ENCODE peak calls at places on chromosomes 2 and 18, in ten cellular contexts. K, B, H, E, S, Y, G, F, U and M are unnamed samples.

GRCh38 chr2:30149513-30149912 is 2.7 kb downstream of the YPEL5 start:
- DNase-seq in G (no peak), H (no peak), B (no peak), K (no peak), F (no peak), E (no peak), U (no peak), Y (no peak), S (no peak), M (no peak)

GRCh38 chr2:145431181-145431951 is 911.4 kb upstream of the ZEB2 start:
- DNase-seq in H (peak), B (no peak), F (peak), G (no peak), U (no peak), E (no peak), K (no peak), S (no peak), Y (no peak), M (peak)

GRCh38 chr2:188450740-188451480 is 159.2 kb downstream of the GULP1 start:
- DNase-seq in B (no peak), H (no peak), K (no peak), F (no peak), U (peak), E (no peak), G (no peak), Y (no peak), S (no peak), M (no peak)

GRCh38 chr2:112493048-112493447 is 11.1 kb downstream of the TTL start:
- DNase-seq in E (no peak), B (no peak), K (no peak), F (no peak), Y (no peak), S (no peak), H (peak), G (no peak), U (peak), M (no peak)

GRCh38 chr2:73827660-73828388 is 937 bp upstream of the STAMBP start:
- DNase-seq in G (no peak), F (no peak), S (no peak), H (no peak), U (no peak), B (no peak), Y (no peak), E (no peak), K (no peak), M (no peak)

GRCh38 chr18:79395761-79396404 is at the start of gene NFATC1:
- DNase-seq in Y (peak), E (peak), G (peak), U (peak), B (no peak), F (peak), K (peak), S (peak), H (peak), M (no peak)

GRCh38 chr18:10420561-10421352 is 33.7 kb upstream of the APCDD1 start:
- DNase-seq in Y (no peak), E (no peak), G (no peak), F (no peak), U (peak), S (no peak), B (no peak), K (peak), H (no peak), M (no peak)

GRCh38 chr18:25075793-25076192 is 276.2 kb downstream of the ZNF521 start:
- DNase-seq in B (no peak), E (no peak), F (no peak), H (no peak), S (no peak), G (no peak), K (no peak), U (peak), Y (no peak), M (no peak)

GRCh38 chr2:26245231-26245732 is 543 bp downstream of the HADHB start:
- DNase-seq in F (no peak), G (peak), S (peak), E (peak), B (no peak), U (peak), H (no peak), Y (no peak), K (peak), M (peak)

GRCh38 chr2:96267159-96267971 is 1.3 kb downstream of the CIAO1 start:
- DNase-seq in U (peak), S (peak), G (peak), F (no peak), H (peak), B (no peak), Y (no peak), E (no peak), K (peak), M (peak)

GRCh38 chr2:182368446-182368845 is 58.4 kb downstream of the PDE1A start:
- DNase-seq in G (no peak), K (no peak), U (peak), H (peak), E (no peak), S (no peak), Y (no peak), F (no peak), B (no peak), M (no peak)

GRCh38 chr2:206981739-206982336 is 42.5 kb downstream of the CPO start:
- DNase-seq in Y (peak), B (peak), G (no peak), E (peak), U (peak), F (peak), H (peak), S (peak), K (peak), M (peak)

GRCh38 chr2:9800975-9801723 is 42.1 kb upstream of the TAF1B start:
- DNase-seq in U (peak), F (no peak), H (peak), S (no peak), B (no peak), G (peak), E (peak), K (peak), Y (peak), M (no peak)